ENCODE peak calls at places on chromosome 19, in ten cellular contexts. Z is WTC11, U is testis, T is H1, Q is astrocyte of the spinal cord, H is progenitor cell of endocrine pancreas, L is transverse colon, E is RWPE1, O is BJ, J is right lobe of liver. C is an unnamed sample.

GRCh38 chr19:29663861-29664752 is 1.2 kb upstream of the PLEKHF1 start:
- DNase-seq in J (no peak), U (no peak), Q (peak; percentile 36), H (no peak), L (no peak), Z (no peak), O (no peak), T (no peak), E (no peak), C (peak; percentile 93)

GRCh38 chr19:11138659-11139526 is 16.7 kb downstream of the SPC24 start:
- DNase-seq in L (peak; percentile 62), T (no peak), E (peak; percentile 55), Z (peak; percentile 44), U (peak; percentile 60), Q (peak; percentile 81), J (no peak), O (peak; percentile 61), H (no peak), C (peak; percentile 55)

GRCh38 chr19:42420055-42420544 is 7.1 kb downstream of the LIPE start:
- DNase-seq in Z (peak; percentile 69), O (no peak), E (peak; percentile 71), T (no peak), Q (no peak), U (peak; percentile 36), H (no peak), J (no peak), L (peak; percentile 64), C (peak; percentile 98)

GRCh38 chr19:10390652-10391286 is 10.4 kb upstream of the TYK2 start:
- DNase-seq in T (no peak), L (peak; percentile 71), H (peak; percentile 60), E (peak; percentile 72), U (peak; percentile 82), O (no peak), Q (peak; percentile 62), Z (peak; percentile 87), J (peak; percentile 74), C (peak; percentile 85)

GRCh38 chr19:40594251-40594650 is 6.9 kb upstream of the LTBP4 start:
- DNase-seq in O (no peak), Q (no peak), U (no peak), L (no peak), E (no peak), H (no peak), Z (no peak), T (no peak), J (no peak), C (no peak)

GRCh38 chr19:16327911-16328823 is 3.5 kb downstream of the KLF2 start:
- DNase-seq in Q (peak; percentile 38), L (peak; percentile 75), Z (no peak), T (no peak), H (no peak), J (peak; percentile 77), O (no peak), E (peak; percentile 55), U (peak; percentile 76), C (peak; percentile 77)

GRCh38 chr19:47485210-47485609 is 1.2 kb upstream of the KPTN start:
- DNase-seq in H (no peak), U (no peak), Q (no peak), T (no peak), O (no peak), E (no peak), L (no peak), Z (no peak), J (no peak), C (no peak)

GRCh38 chr19:35901854-35902661 is at the start of gene HCST:
- DNase-seq in H (no peak), J (no peak), L (peak; percentile 30), Q (peak; percentile 5), U (no peak), O (peak; percentile 22), Z (no peak), E (no peak), T (no peak), C (peak; percentile 27)

GRCh38 chr19:50556236-50557008 is 11.8 kb downstream of the LRRC4B start:
- DNase-seq in J (peak; percentile 67), L (peak; percentile 71), Z (peak; percentile 98), T (peak; percentile 70), O (peak; percentile 4), E (peak; percentile 51), Q (peak; percentile 45), H (peak; percentile 93), U (peak; percentile 93), C (peak; percentile 14)

DNA sequence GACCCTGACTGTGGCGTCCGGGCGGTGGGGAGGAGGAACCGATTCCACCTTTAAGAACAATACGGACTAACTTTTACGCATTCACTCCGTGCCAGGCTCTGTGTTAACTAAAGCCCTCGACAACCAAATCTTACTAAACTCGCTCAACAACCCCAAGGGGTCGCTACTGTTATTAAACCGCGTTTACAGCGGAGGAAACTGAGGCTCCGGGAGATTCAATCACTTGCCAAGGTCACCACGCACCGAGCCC is 1.2 kb downstream of the SAMD1 start:
- DNase-seq in H (no peak), U (no peak), Z (no peak), O (no peak), L (no peak), Q (no peak), E (no peak), J (no peak), T (no peak), C (no peak)
- TF ChIP-seq CTCF in H (peak; percentile 31), U (no peak), Z (no peak), O (peak; percentile 11), L (no peak), Q (peak; percentile 24), E (no peak), J (no peak), T (peak; percentile 18), C (peak; percentile 12)

DNA sequence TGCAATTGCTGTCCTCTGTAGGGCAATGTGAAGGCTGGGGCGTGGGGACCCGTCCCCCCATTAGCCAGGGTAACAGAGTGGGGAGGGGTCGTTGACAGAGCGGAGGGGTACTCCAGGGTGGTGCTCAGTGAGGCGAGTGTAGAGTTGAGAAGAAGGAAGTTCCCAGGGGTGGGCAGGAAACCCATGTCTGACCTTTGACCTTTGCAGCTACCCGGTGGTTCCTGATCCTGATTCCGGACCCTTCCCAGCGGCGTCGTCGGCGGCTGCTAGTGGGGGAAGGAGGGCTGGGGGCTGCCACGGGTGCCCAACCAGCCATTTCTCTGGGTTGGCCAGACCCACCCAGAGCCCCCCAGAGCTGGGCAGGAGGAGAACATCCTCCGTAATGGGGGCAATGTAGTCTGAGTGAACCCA is 2.1 kb upstream of the PLVAP start:
- DNase-seq in J (no peak), O (no peak), T (no peak), U (no peak), L (no peak), Q (no peak), H (no peak), Z (peak; percentile 53), E (no peak), C (no peak)
- TF ChIP-seq CTCF in J (no peak), O (no peak), T (no peak), U (no peak), L (no peak), Q (no peak), H (no peak), Z (no peak), E (no peak), C (no peak)

GRCh38 chr19:58400638-58400915 is 5.1 kb downstream of the RNF225 start:
- DNase-seq in H (no peak), T (no peak), Z (no peak), E (no peak), Q (no peak), O (no peak), J (no peak), U (no peak), L (no peak), C (no peak)
- TF ChIP-seq CTCF in H (no peak), T (no peak), Z (no peak), E (no peak), Q (no peak), O (no peak), J (no peak), U (no peak), L (no peak), C (no peak)

GRCh38 chr19:5309438-5310204 is 31.0 kb downstream of the PTPRS start:
- DNase-seq in E (no peak), J (no peak), O (no peak), T (no peak), U (no peak), Q (no peak), L (no peak), Z (peak; percentile 29), H (no peak), C (no peak)
- TF ChIP-seq CTCF in E (no peak), J (no peak), O (no peak), T (peak; percentile 40), U (no peak), Q (peak; percentile 17), L (no peak), Z (no peak), H (no peak), C (no peak)

GRCh38 chr19:12932392-12933286 is 872 bp downstream of the FARSA start:
- DNase-seq in E (no peak), T (no peak), J (no peak), L (no peak), Q (no peak), H (no peak), Z (no peak), U (no peak), O (no peak), C (no peak)

GRCh38 chr19:12933287-12934072 is at the start of gene FARSA:
- DNase-seq in O (no peak), U (peak; percentile 98), Q (peak; percentile 90), T (peak; percentile 65), Z (peak; percentile 87), J (peak; percentile 94), E (peak; percentile 91), L (peak; percentile 93), H (peak; percentile 77), C (peak; percentile 94)

GRCh38 chr19:12924621-12925310 is 5.7 kb upstream of the SYCE2 start:
- DNase-seq in T (no peak), E (no peak), Q (no peak), O (no peak), L (no peak), J (no peak), U (no peak), H (no peak), Z (no peak), C (no peak)

GRCh38 chr19:12935071-12935470 is 1.6 kb upstream of the FARSA start:
- DNase-seq in Q (no peak), T (no peak), O (no peak), E (no peak), H (no peak), U (no peak), J (no peak), L (no peak), Z (no peak), C (no peak)

DNA sequence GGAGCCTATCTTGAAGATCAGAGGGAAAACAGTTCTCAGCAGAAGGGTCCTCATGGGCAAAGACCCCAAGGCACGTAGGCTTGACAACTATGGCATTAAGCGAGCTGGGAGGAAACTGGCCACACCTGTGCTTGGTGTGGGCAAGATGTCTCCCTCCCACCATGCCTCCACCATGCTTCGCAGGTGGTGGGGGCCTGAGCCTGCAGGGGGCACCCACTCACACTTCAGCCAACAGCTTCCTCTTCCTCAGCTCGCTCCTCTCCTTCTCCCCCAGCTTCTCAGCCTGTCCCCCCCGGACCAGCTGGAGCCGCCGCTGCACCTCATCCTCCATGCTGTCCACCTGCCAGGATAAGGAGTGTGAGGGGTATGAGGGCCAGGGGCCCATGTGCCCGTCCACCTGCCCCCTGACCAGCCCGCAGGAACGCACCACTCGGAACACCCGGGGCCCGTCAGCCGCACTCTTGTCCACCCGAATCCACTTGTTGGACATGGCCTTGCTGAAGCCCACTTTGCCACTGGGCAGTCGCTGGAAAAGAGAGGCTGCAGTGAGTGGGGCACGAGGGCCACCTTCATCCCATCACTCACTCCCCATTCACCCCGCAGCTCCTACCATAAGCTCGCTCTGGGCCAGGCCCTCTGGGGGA is 3.4 kb downstream of the FARSA start:
- DNase-seq in O (no peak), H (no peak), U (no peak), J (no peak), L (no peak), E (no peak), Q (no peak), Z (no peak), T (no peak), C (no peak)
- TF ChIP-seq CTCF in O (no peak), H (no peak), U (no peak), J (no peak), L (no peak), E (no peak), Q (no peak), Z (no peak), T (no peak), C (no peak)

C was measured in epithelial cell of esophagus.